ENCODE peak calls at places on chromosomes 11 and 22, in ten cellular contexts. P, C, T, L, H, I, O, A, Y and V are unnamed samples.

GRCh38 chr11:67409781-67410368 is 5.6 kb upstream of the CARNS1 start:
- DNase-seq in P (peak; percentile 82), C (no peak), T (no peak), L (no peak), H (no peak), I (no peak), O (no peak), A (no peak), Y (no peak), V (no peak)

GRCh38 chr11:114082767-114083181 is 23.3 kb downstream of the ZBTB16 start:
- DNase-seq in P (no peak), C (peak; percentile 23), T (no peak), L (no peak), H (peak; percentile 99), I (no peak), O (peak; percentile 46), A (no peak), Y (no peak), V (no peak)

GRCh38 chr11:120180571-120181445 is 30.0 kb upstream of the OAF start:
- DNase-seq in P (no peak), C (peak; percentile 27), T (no peak), L (no peak), H (no peak), I (no peak), O (no peak), A (peak; percentile 25), Y (peak; percentile 26), V (no peak)

GRCh38 chr22:31504282-31504681 is 7.9 kb downstream of the SFI1 start:
- DNase-seq in P (no peak), C (peak; percentile 22), T (no peak), L (no peak), H (no peak), I (no peak), O (no peak), A (no peak), Y (no peak), V (no peak)

GRCh38 chr11:130945945-130946344 is 29.7 kb upstream of the SNX19 start:
- DNase-seq in P (no peak), C (peak; percentile 67), T (peak; percentile 61), L (no peak), H (no peak), I (no peak), O (peak; percentile 52), A (peak; percentile 45), Y (peak; percentile 37), V (peak; percentile 66)

GRCh38 chr11:61345170-61345610 is 12.2 kb downstream of the TKFC start:
- DNase-seq in P (no peak), C (no peak), T (no peak), L (no peak), H (no peak), I (no peak), O (no peak), A (no peak), Y (no peak), V (no peak)

GRCh38 chr11:64675417-64676252 is 47.4 kb downstream of the NRXN2 start:
- DNase-seq in P (no peak), C (peak; percentile 58), T (peak; percentile 81), L (peak; percentile 64), H (no peak), I (no peak), O (peak; percentile 80), A (no peak), Y (no peak), V (peak; percentile 89)

GRCh38 chr11:61815790-61816735 is 740 bp downstream of the FADS1 start:
- DNase-seq in P (no peak), C (peak; percentile 74), T (peak; percentile 61), L (peak; percentile 67), H (no peak), I (no peak), O (peak; percentile 73), A (peak; percentile 69), Y (peak; percentile 70), V (peak; percentile 89)

GRCh38 chr11:77075425-77075905 is 8.7 kb downstream of the CAPN5 start:
- DNase-seq in P (no peak), C (no peak), T (no peak), L (no peak), H (no peak), I (no peak), O (no peak), A (no peak), Y (no peak), V (no peak)

GRCh38 chr11:8263109-8263768 is 439 bp downstream of the LMO1 start:
- DNase-seq in P (no peak), C (no peak), T (no peak), L (no peak), H (no peak), I (no peak), O (no peak), A (no peak), Y (no peak), V (peak; percentile 12)

GRCh38 chr11:46210856-46211255 is 66.6 kb upstream of the CREB3L1 start:
- DNase-seq in P (no peak), C (no peak), T (no peak), L (no peak), H (no peak), I (no peak), O (no peak), A (no peak), Y (no peak), V (no peak)

GRCh38 chr11:7020183-7020917 is at the start of the genes NLRP14 and ZNF214:
- DNase-seq in P (no peak), C (peak; percentile 95), T (peak; percentile 86), L (peak; percentile 91), H (no peak), I (no peak), O (peak; percentile 94), A (peak; percentile 86), Y (peak; percentile 95), V (peak; percentile 96)

GRCh38 chr11:94960488-94960887 is 12.9 kb downstream of the CWC15 start:
- DNase-seq in P (no peak), C (no peak), T (no peak), L (no peak), H (no peak), I (no peak), O (no peak), A (no peak), Y (no peak), V (no peak)

GRCh38 chr11:66321606-66322005 is 4.8 kb upstream of the CD248 start:
- DNase-seq in P (no peak), C (no peak), T (no peak), L (no peak), H (no peak), I (no peak), O (no peak), A (no peak), Y (no peak), V (no peak)

GRCh38 chr22:36406721-36407120 is 19.0 kb upstream of the MYH9 start:
- DNase-seq in P (no peak), C (no peak), T (no peak), L (no peak), H (no peak), I (no peak), O (no peak), A (no peak), Y (no peak), V (no peak)

GRCh38 chr11:38593649-38594048 is 1995.6 kb upstream of the RAG2 start:
- DNase-seq in P (no peak), C (peak; percentile 18), T (no peak), L (no peak), H (no peak), I (no peak), O (no peak), A (no peak), Y (no peak), V (no peak)

GRCh38 chr11:35013514-35014191 is 97.2 kb downstream of the PDHX start:
- DNase-seq in P (no peak), C (peak; percentile 59), T (no peak), L (no peak), H (no peak), I (no peak), O (no peak), A (no peak), Y (no peak), V (no peak)

GRCh38 chr11:20023082-20023426 is 137.2 kb downstream of the DBX1 start:
- DNase-seq in P (no peak), C (no peak), T (no peak), L (no peak), H (no peak), I (no peak), O (no peak), A (no peak), Y (no peak), V (no peak)
- H3K4me3 ChIP-seq in P (no peak overlapping the region), C (peak overlapping the region; percentile 52), T (peak overlapping the region; percentile 41), L (peak overlapping the region; percentile 49), H (no peak overlapping the region), I (no peak overlapping the region), O (no peak overlapping the region), A (no peak overlapping the region), Y (no peak overlapping the region), V (peak overlapping the region; percentile 31)

DNA sequence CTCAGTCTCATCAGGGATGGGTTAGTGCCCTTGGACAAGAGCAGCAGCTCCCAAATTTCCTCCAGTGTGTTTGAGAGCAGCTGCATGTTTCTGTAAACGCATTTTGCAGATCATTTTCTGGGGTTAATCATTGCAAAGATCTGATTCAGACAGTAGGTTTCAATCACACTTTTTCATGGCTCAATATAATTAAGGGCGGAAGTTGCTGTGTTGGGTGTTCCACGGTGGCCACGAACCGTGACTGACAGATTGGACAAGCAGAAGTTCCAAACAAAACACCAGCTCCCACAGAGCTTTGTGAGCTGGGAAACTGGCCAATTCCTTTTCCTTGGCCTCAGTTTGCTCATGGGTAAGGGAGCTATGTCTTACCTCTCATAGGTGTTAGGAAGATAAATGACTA is 8.4 kb upstream of the RASSF10 start:
- DNase-seq in P (no peak), C (no peak), T (no peak), L (no peak), H (no peak), I (no peak), O (no peak), A (no peak), Y (no peak), V (no peak)
- H3K4me3 ChIP-seq in P (no peak overlapping the region), C (no peak overlapping the region), T (no peak overlapping the region), L (no peak overlapping the region), H (no peak overlapping the region), I (no peak overlapping the region), O (no peak overlapping the region), A (no peak overlapping the region), Y (no peak overlapping the region), V (no peak overlapping the region)

DNA sequence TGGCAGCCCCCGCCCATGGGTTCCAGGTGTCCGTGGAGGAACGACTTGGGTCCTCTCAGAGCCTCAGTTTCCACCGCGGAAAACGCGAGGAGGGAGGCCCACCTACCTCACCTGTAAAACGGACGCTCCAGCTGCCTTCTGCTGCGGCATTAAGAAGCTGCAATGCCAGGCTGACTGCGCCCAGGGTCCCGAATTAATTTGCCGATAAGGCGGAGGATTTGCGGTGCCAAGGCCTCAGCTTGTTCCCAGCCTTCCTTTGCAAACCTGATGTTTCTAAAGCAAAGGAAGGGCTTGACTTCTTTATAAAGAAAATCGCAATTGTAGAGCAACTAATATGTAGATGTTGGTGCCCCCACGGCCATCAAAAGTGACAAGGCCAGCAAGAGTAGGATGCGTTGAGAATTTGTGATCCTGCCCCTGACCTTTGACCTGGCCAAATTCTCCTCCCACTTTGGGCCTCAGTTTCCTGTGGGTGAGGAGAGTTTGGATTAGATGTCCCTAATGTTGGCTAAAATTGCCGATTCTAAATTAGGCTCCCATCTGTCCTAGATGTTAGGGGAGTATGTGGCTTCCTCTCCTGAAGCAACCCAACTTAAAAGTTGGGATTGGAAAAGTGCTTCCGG is 849 bp upstream of the TCF20 start:
- DNase-seq in P (no peak), C (no peak), T (no peak), L (no peak), H (no peak), I (no peak), O (no peak), A (no peak), Y (no peak), V (no peak)
- H3K4me3 ChIP-seq in P (no peak overlapping the region), C (no peak overlapping the region), T (peak overlapping the region; percentile 97), L (peak overlapping the region; percentile 86), H (no peak overlapping the region), I (peak overlapping the region; percentile 46), O (peak overlapping the region; percentile 100), A (peak overlapping the region; percentile 100), Y (no peak overlapping the region), V (peak overlapping the region; percentile 92)

GRCh38 chr11:2301631-2302272 is at the start of the genes C11orf21 and TSPAN32:
- DNase-seq in P (peak; percentile 37), C (peak; percentile 41), T (no peak), L (no peak), H (peak; percentile 100), I (no peak), O (peak; percentile 69), A (peak; percentile 75), Y (peak; percentile 54), V (no peak)
- H3K4me3 ChIP-seq in P (no peak within 1 kb of the TSS), C (no peak within 1 kb of the TSS), T (no peak within 1 kb of the TSS), L (no peak within 1 kb of the TSS), H (peak within 1 kb of the TSS; percentile 69), I (peak within 1 kb of the TSS; percentile 82), O (peak within 1 kb of the TSS; percentile 67), A (peak within 1 kb of the TSS; percentile 41), Y (no peak within 1 kb of the TSS), V (peak within 1 kb of the TSS; percentile 4)